ENCODE peak calls at places on chromosomes 13 and 19, in six cellular contexts. One of them, this sample, is unnamed. For H3K27me3 and H3K4me1, the result is how much of the 10 kb centered on the place peaks cover.

GRCh38 chr13:47679391-47679790 is 321.7 kb downstream of the SUCLA2 start:
- DNase-seq in heart left ventricle: no peak
- DNase-seq in PC-9: no peak
- DNase-seq in CD8-positive, alpha-beta memory T cell: no peak
- DNase-seq in lower lobe of right lung: no peak
- DNase-seq in heart right ventricle: no peak
- DNase-seq in this sample: no peak

GRCh38 chr19:10006335-10006708 is 4.0 kb downstream of the COL5A3 start:
- DNase-seq in CD8-positive, alpha-beta memory T cell: no peak
- DNase-seq in heart right ventricle: peak
- DNase-seq in PC-9: no peak
- DNase-seq in heart left ventricle: peak
- DNase-seq in lower lobe of right lung: no peak
- DNase-seq in this sample: no peak

GRCh38 chr19:13794388-13794751 is 873 bp upstream of the ZSWIM4 start:
- DNase-seq in lower lobe of right lung: peak
- DNase-seq in CD8-positive, alpha-beta memory T cell: no peak
- DNase-seq in PC-9: peak
- DNase-seq in heart right ventricle: peak
- DNase-seq in heart left ventricle: peak
- DNase-seq in this sample: no peak

GRCh38 chr13:59680429-59681024 is 483.2 kb downstream of the DIAPH3 start:
- DNase-seq in PC-9: no peak
- DNase-seq in heart right ventricle: no peak
- DNase-seq in heart left ventricle: no peak
- DNase-seq in CD8-positive, alpha-beta memory T cell: no peak
- DNase-seq in lower lobe of right lung: no peak
- DNase-seq in this sample: peak

GRCh38 chr19:16584825-16585801 is 12.9 kb upstream of the SLC35E1 start:
- DNase-seq in heart right ventricle: no peak
- DNase-seq in heart left ventricle: no peak
- DNase-seq in lower lobe of right lung: no peak
- DNase-seq in CD8-positive, alpha-beta memory T cell: no peak
- DNase-seq in PC-9: no peak
- DNase-seq in this sample: no peak

GRCh38 chr13:39417131-39417530 is 185.9 kb downstream of the LHFPL6 start:
- DNase-seq in PC-9: no peak
- DNase-seq in lower lobe of right lung: no peak
- DNase-seq in CD8-positive, alpha-beta memory T cell: no peak
- DNase-seq in heart right ventricle: no peak
- DNase-seq in heart left ventricle: peak
- DNase-seq in this sample: no peak

GRCh38 chr13:101230271-101230890 is 185.9 kb downstream of the NALCN start:
- DNase-seq in PC-9: no peak
- DNase-seq in heart left ventricle: no peak
- DNase-seq in lower lobe of right lung: no peak
- DNase-seq in CD8-positive, alpha-beta memory T cell: no peak
- DNase-seq in heart right ventricle: no peak
- DNase-seq in this sample: no peak

GRCh38 chr13:50805805-50806204 is 37.7 kb downstream of the DLEU7 start:
- DNase-seq in lower lobe of right lung: no peak
- DNase-seq in heart right ventricle: no peak
- DNase-seq in heart left ventricle: no peak
- DNase-seq in PC-9: no peak
- DNase-seq in CD8-positive, alpha-beta memory T cell: no peak
- DNase-seq in this sample: peak

GRCh38 chr19:49860716-49861100 is 6.7 kb downstream of the PNKP start:
- DNase-seq in CD8-positive, alpha-beta memory T cell: no peak
- DNase-seq in heart right ventricle: no peak
- DNase-seq in heart left ventricle: no peak
- DNase-seq in PC-9: no peak
- DNase-seq in lower lobe of right lung: no peak
- DNase-seq in this sample: no peak

DNA sequence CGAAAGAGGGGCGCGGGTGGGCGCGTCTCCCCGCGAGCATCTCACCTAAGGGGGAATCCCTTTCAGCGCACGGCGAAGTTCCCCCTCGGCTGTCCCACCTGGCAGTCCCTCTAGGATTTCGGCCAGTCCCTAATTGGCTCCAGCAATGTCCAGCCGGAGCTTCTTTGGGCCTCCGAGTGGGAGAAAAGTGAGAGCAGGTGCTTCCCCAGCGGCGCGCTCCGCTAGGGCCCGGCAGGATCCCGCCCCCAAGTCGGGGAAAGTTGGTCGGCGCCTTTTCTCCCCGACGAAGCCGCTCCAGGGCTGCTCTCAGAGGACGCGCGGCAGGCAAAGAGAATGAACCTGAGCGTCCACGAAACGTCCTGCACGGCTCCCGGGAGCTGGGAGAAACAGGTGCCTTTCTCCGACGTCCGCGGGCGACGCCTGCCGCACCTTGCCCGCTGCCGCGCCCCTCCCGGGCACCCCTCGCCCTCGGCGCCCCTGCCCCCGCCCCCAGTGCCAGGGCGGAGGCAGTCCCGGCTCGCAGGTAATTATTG is 366 bp upstream of the KL start:
- DNase-seq in heart left ventricle: peak
- DNase-seq in CD8-positive, alpha-beta memory T cell: no peak
- DNase-seq in lower lobe of right lung: peak
- DNase-seq in PC-9: no peak
- DNase-seq in heart right ventricle: peak
- DNase-seq in this sample: no peak
- H3K27me3 ChIP-seq in heart left ventricle: under half
- H3K27me3 ChIP-seq in CD8-positive, alpha-beta memory T cell: under half
- H3K27me3 ChIP-seq in lower lobe of right lung: under half
- H3K27me3 ChIP-seq in PC-9: under half
- H3K27me3 ChIP-seq in heart right ventricle: under half
- H3K27me3 ChIP-seq in this sample: under half

GRCh38 chr13:40920826-40921225 is 98.3 kb downstream of the ELF1 start:
- DNase-seq in CD8-positive, alpha-beta memory T cell: no peak
- DNase-seq in heart left ventricle: no peak
- DNase-seq in heart right ventricle: no peak
- DNase-seq in lower lobe of right lung: no peak
- DNase-seq in PC-9: no peak
- DNase-seq in this sample: no peak
- H3K4me1 ChIP-seq in CD8-positive, alpha-beta memory T cell: under half
- H3K4me1 ChIP-seq in heart left ventricle: under half
- H3K4me1 ChIP-seq in heart right ventricle: under half
- H3K4me1 ChIP-seq in lower lobe of right lung: under half
- H3K4me1 ChIP-seq in PC-9: under half
- H3K4me1 ChIP-seq in this sample: under half

DNA sequence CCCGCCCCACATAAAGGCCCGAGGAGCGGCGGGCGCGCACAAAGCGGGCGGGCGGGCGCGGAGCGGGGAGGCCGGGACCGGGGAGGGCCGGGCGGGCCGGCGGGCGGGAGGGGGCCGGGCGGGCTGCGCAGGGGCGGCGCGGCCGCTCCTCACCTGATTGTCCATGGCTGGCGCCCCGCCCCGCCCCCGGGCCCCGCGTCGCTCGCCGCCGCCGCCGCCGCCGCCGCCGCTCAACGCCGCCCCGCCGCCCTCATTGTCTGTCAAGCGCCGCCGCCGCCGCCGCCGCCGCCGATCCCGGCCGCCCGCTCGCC is 200 bp downstream of the MLLT1 start:
- DNase-seq in lower lobe of right lung: no peak
- DNase-seq in PC-9: no peak
- DNase-seq in heart left ventricle: no peak
- DNase-seq in CD8-positive, alpha-beta memory T cell: no peak
- DNase-seq in heart right ventricle: no peak
- DNase-seq in this sample: no peak
- H3K27ac ChIP-seq in lower lobe of right lung: peak
- H3K27ac ChIP-seq in PC-9: no peak
- H3K27ac ChIP-seq in heart left ventricle: peak
- H3K27ac ChIP-seq in CD8-positive, alpha-beta memory T cell: peak
- H3K27ac ChIP-seq in heart right ventricle: peak
- H3K27ac ChIP-seq in this sample: peak

DNA sequence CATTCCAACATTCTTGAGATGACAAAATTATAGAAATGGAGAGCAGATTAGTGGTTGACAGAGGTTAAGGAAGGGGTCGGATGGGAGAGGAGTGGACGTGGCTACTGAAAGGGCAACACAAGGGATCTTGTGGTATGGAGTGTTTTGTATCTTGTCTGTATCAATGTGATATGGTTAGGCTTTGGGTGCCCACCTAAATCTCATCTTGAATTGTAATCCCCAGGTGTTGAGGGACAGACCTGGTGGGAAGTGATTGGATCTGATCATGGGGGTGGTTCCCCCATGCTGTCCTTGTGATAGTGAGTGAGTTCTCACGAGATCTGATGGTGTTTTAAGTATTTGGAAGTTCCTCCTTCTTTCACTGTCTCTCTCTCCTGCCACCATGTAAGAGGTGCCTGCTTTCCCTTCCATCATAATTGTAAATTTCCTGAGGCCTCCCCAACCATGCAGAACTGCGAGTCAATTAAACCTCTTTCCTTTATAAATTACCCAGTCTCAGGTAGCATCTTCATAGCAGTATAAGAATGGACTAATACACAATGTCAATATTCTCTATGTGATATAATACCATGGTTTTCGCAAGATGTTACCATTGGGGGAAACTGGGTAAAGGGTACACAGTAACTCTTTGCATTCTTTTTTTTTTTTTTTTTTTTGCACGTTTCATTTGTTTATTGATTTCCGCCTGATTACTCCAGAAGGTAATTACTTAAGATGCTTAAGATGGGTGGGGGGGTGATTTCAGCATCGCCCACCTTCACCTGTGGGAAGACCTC is 4.9 kb upstream of the IFNL4 start:
- DNase-seq in PC-9: no peak
- DNase-seq in CD8-positive, alpha-beta memory T cell: no peak
- DNase-seq in lower lobe of right lung: no peak
- DNase-seq in heart right ventricle: no peak
- DNase-seq in heart left ventricle: no peak
- DNase-seq in this sample: no peak
- H3K27me3 ChIP-seq in PC-9: under half
- H3K27me3 ChIP-seq in CD8-positive, alpha-beta memory T cell: under half
- H3K27me3 ChIP-seq in lower lobe of right lung: under half
- H3K27me3 ChIP-seq in heart right ventricle: half or more
- H3K27me3 ChIP-seq in heart left ventricle: under half
- H3K27me3 ChIP-seq in this sample: under half

GRCh38 chr19:4980838-4981680 is 12.1 kb downstream of the KDM4B start:
- DNase-seq in lower lobe of right lung: no peak
- DNase-seq in heart left ventricle: no peak
- DNase-seq in CD8-positive, alpha-beta memory T cell: no peak
- DNase-seq in heart right ventricle: no peak
- DNase-seq in PC-9: no peak
- DNase-seq in this sample: no peak
- H3K4me1 ChIP-seq in lower lobe of right lung: half or more
- H3K4me1 ChIP-seq in heart left ventricle: under half
- H3K4me1 ChIP-seq in CD8-positive, alpha-beta memory T cell: under half
- H3K4me1 ChIP-seq in heart right ventricle: under half
- H3K4me1 ChIP-seq in PC-9: under half
- H3K4me1 ChIP-seq in this sample: under half

GRCh38 chr19:15417699-15418098 is 1.1 kb downstream of the AKAP8L start:
- DNase-seq in PC-9: no peak
- DNase-seq in CD8-positive, alpha-beta memory T cell: no peak
- DNase-seq in heart right ventricle: no peak
- DNase-seq in heart left ventricle: peak
- DNase-seq in lower lobe of right lung: no peak
- DNase-seq in this sample: no peak
- H3K27ac ChIP-seq in PC-9: no peak
- H3K27ac ChIP-seq in CD8-positive, alpha-beta memory T cell: peak
- H3K27ac ChIP-seq in heart right ventricle: peak
- H3K27ac ChIP-seq in heart left ventricle: peak
- H3K27ac ChIP-seq in lower lobe of right lung: peak
- H3K27ac ChIP-seq in this sample: peak

GRCh38 chr19:8337728-8338127 is 5.3 kb downstream of the KANK3 start:
- DNase-seq in PC-9: peak
- DNase-seq in heart left ventricle: no peak
- DNase-seq in CD8-positive, alpha-beta memory T cell: no peak
- DNase-seq in heart right ventricle: no peak
- DNase-seq in lower lobe of right lung: no peak
- DNase-seq in this sample: no peak

GRCh38 chr19:8335343-8336071 is 7.6 kb downstream of the KANK3 start:
- DNase-seq in PC-9: peak
- DNase-seq in heart left ventricle: no peak
- DNase-seq in heart right ventricle: no peak
- DNase-seq in lower lobe of right lung: no peak
- DNase-seq in CD8-positive, alpha-beta memory T cell: no peak
- DNase-seq in this sample: peak

GRCh38 chr19:8334458-8335342 is 8.4 kb downstream of the KANK3 start:
- DNase-seq in heart left ventricle: peak
- DNase-seq in heart right ventricle: no peak
- DNase-seq in CD8-positive, alpha-beta memory T cell: no peak
- DNase-seq in lower lobe of right lung: peak
- DNase-seq in PC-9: peak
- DNase-seq in this sample: no peak

GRCh38 chr19:8336665-8337064 is 6.4 kb downstream of the KANK3 start:
- DNase-seq in heart left ventricle: no peak
- DNase-seq in heart right ventricle: no peak
- DNase-seq in CD8-positive, alpha-beta memory T cell: no peak
- DNase-seq in lower lobe of right lung: no peak
- DNase-seq in PC-9: peak
- DNase-seq in this sample: no peak

GRCh38 chr19:8336072-8336569 is 6.9 kb downstream of the KANK3 start:
- DNase-seq in lower lobe of right lung: no peak
- DNase-seq in heart left ventricle: no peak
- DNase-seq in heart right ventricle: no peak
- DNase-seq in PC-9: peak
- DNase-seq in CD8-positive, alpha-beta memory T cell: no peak
- DNase-seq in this sample: no peak
- H3K27me3 ChIP-seq in lower lobe of right lung: under half
- H3K27me3 ChIP-seq in heart left ventricle: under half
- H3K27me3 ChIP-seq in heart right ventricle: half or more
- H3K27me3 ChIP-seq in PC-9: under half
- H3K27me3 ChIP-seq in CD8-positive, alpha-beta memory T cell: under half
- H3K27me3 ChIP-seq in this sample: under half

GRCh38 chr13:79403113-79403512 is 2.9 kb downstream of the RBM26 start:
- DNase-seq in CD8-positive, alpha-beta memory T cell: no peak
- DNase-seq in heart left ventricle: no peak
- DNase-seq in lower lobe of right lung: no peak
- DNase-seq in PC-9: no peak
- DNase-seq in heart right ventricle: no peak
- DNase-seq in this sample: no peak
- H3K4me1 ChIP-seq in CD8-positive, alpha-beta memory T cell: half or more
- H3K4me1 ChIP-seq in heart left ventricle: under half
- H3K4me1 ChIP-seq in lower lobe of right lung: half or more
- H3K4me1 ChIP-seq in PC-9: under half
- H3K4me1 ChIP-seq in heart right ventricle: under half
- H3K4me1 ChIP-seq in this sample: half or more

This sample was measured in CD4-positive, CD25-positive, alpha-beta regulatory T cell.